ENCODE peak calls at places on chromosome 11, in eight cellular contexts. P is lower leg skin, L is tibial artery, U is fibroblast of pulmonary artery, G is cardiac muscle cell, M is lower lobe of right lung, I is bronchial epithelial cell, Y is AG10803. B is an unnamed sample.

GRCh38 chr11:64131657-64132387 is 34.1 kb downstream of the MACROD1 start:
- DNase-seq in I (no peak), P (no peak), U (no peak), G (peak), Y (no peak), M (peak), L (no peak), B (no peak)

GRCh38 chr11:134589155-134589554 is 177.1 kb upstream of the B3GAT1 start:
- DNase-seq in L (no peak), M (no peak), Y (no peak), I (no peak), P (no peak), G (no peak), U (no peak), B (no peak)

GRCh38 chr11:74951241-74951640 is 2.2 kb downstream of the SPCS2 start:
- DNase-seq in P (no peak), L (no peak), M (no peak), U (no peak), Y (no peak), G (no peak), I (no peak), B (no peak)

GRCh38 chr11:129530154-129530895 is 154.7 kb downstream of the BARX2 start:
- DNase-seq in I (no peak), L (no peak), M (no peak), P (no peak), G (no peak), U (no peak), Y (no peak), B (no peak)

GRCh38 chr11:46222485-46223251 is 54.8 kb upstream of the CREB3L1 start:
- DNase-seq in Y (no peak), U (no peak), I (no peak), P (no peak), L (no peak), M (no peak), G (peak), B (no peak)

GRCh38 chr11:119339581-119340334 is 925 bp downstream of the C1QTNF5 start:
- DNase-seq in I (no peak), G (peak), P (no peak), M (peak), U (peak), Y (peak), L (peak), B (no peak)

GRCh38 chr11:126680109-126680508 is 320.5 kb downstream of the KIRREL3 start:
- DNase-seq in I (no peak), L (peak), Y (peak), M (no peak), G (no peak), P (no peak), U (no peak), B (no peak)

GRCh38 chr11:45860764-45861510 is 13.7 kb downstream of the CRY2 start:
- DNase-seq in L (no peak), M (peak), U (no peak), G (no peak), P (no peak), I (no peak), Y (no peak), B (no peak)

GRCh38 chr11:87173185-87174039 is 135.7 kb downstream of the TMEM135 start:
- DNase-seq in I (peak), M (no peak), G (no peak), P (no peak), U (peak), Y (peak), L (no peak), B (peak)

GRCh38 chr11:45751430-45751829 is 53.5 kb upstream of the SLC35C1 start:
- DNase-seq in M (no peak), Y (no peak), U (no peak), I (no peak), L (no peak), P (no peak), G (no peak), B (no peak)

GRCh38 chr11:128884703-128885338 is 6.3 kb upstream of the KCNJ5 start:
- DNase-seq in L (no peak), I (peak), P (peak), M (no peak), U (peak), Y (peak), G (peak), B (peak)

GRCh38 chr11:119615003-119615878 is 113.8 kb downstream of the NECTIN1 start:
- DNase-seq in G (no peak), L (no peak), I (peak), P (peak), U (peak), Y (peak), M (no peak), B (peak)

GRCh38 chr11:877565-877964 is 33.0 kb downstream of the CHID1 start:
- DNase-seq in Y (no peak), I (no peak), M (no peak), U (no peak), L (no peak), P (no peak), G (no peak), B (no peak)

GRCh38 chr11:33703771-33704170 is 3.1 kb upstream of the C11orf91 start:
- DNase-seq in P (no peak), L (no peak), I (peak), M (peak), U (peak), Y (peak), G (no peak), B (no peak)

GRCh38 chr11:134139873-134140331 is 71.0 kb downstream of the JAM3 start:
- DNase-seq in G (peak), L (no peak), M (no peak), I (peak), Y (peak), U (peak), P (peak), B (peak)

GRCh38 chr11:12413141-12414055 is 36.0 kb downstream of the PARVA start:
- DNase-seq in M (no peak), L (no peak), P (no peak), I (no peak), Y (no peak), G (no peak), U (no peak), B (no peak)

GRCh38 chr11:67696998-67697397 is 22.6 kb upstream of the ALDH3B2 start:
- DNase-seq in I (no peak), G (no peak), U (no peak), L (no peak), M (no peak), Y (no peak), P (no peak), B (no peak)

GRCh38 chr11:105969756-105970155 is 52.3 kb downstream of the MSANTD4 start:
- DNase-seq in P (no peak), L (no peak), G (no peak), M (no peak), U (no peak), Y (no peak), I (no peak), B (no peak)

GRCh38 chr11:5297671-5298070 is 4.1 kb downstream of the OR51B4 start:
- DNase-seq in I (no peak), Y (no peak), U (peak), M (no peak), P (no peak), L (no peak), G (no peak), B (no peak)

GRCh38 chr11:13174090-13174489 is 103.5 kb upstream of the BMAL1 start:
- DNase-seq in G (no peak), I (no peak), L (no peak), P (no peak), M (no peak), U (no peak), Y (peak), B (no peak)

GRCh38 chr11:125141686-125142535 is 22.6 kb upstream of the PKNOX2 start:
- DNase-seq in I (no peak), Y (peak), U (peak), G (peak), P (no peak), L (no peak), M (peak), B (no peak)

GRCh38 chr11:83676061-83676460 is 389.9 kb upstream of the CCDC90B start:
- DNase-seq in I (no peak), U (no peak), L (no peak), M (no peak), P (no peak), G (no peak), Y (no peak), B (no peak)

GRCh38 chr11:85132839-85133238 is 494.3 kb downstream of the DLG2 start:
- DNase-seq in P (no peak), M (no peak), G (peak), L (no peak), Y (no peak), U (no peak), I (no peak), B (no peak)

GRCh38 chr11:70488171-70488570 is 89.8 kb downstream of the CTTN start:
- DNase-seq in Y (no peak), I (no peak), G (no peak), P (no peak), U (no peak), M (peak), L (no peak), B (no peak)

GRCh38 chr11:10807629-10808552 is 835 bp downstream of the EIF4G2 start:
- DNase-seq in G (peak), I (peak), P (peak), L (peak), U (peak), M (peak), Y (peak), B (no peak)

GRCh38 chr11:84901986-84902385 is 725.2 kb downstream of the DLG2 start:
- DNase-seq in I (no peak), U (peak), P (no peak), M (no peak), L (no peak), Y (peak), G (peak), B (no peak)

GRCh38 chr11:74011360-74012071 is 2.6 kb upstream of the UCP3 start:
- DNase-seq in G (no peak), Y (peak), L (no peak), M (no peak), P (no peak), I (no peak), U (peak), B (no peak)

GRCh38 chr11:9815486-9816136 is 151.7 kb downstream of the SWAP70 start:
- DNase-seq in M (no peak), U (peak), I (peak), Y (peak), L (no peak), G (no peak), P (peak), B (no peak)

GRCh38 chr11:64090811-64091516 is 55.2 kb downstream of the FLRT1 start:
- DNase-seq in L (no peak), M (no peak), G (no peak), U (peak), I (no peak), Y (peak), P (no peak), B (no peak)

GRCh38 chr11:44110231-44110679 is 14.8 kb downstream of the EXT2 start:
- DNase-seq in L (no peak), U (peak), G (peak), Y (peak), P (no peak), I (peak), M (no peak), B (no peak)

GRCh38 chr11:64863381-64864060 is 14.9 kb downstream of the EHD1 start:
- DNase-seq in U (no peak), L (peak), Y (peak), I (no peak), P (no peak), G (no peak), M (no peak), B (no peak)

GRCh38 chr11:80103149-80103859 is 662.5 kb upstream of the TENM4 start:
- DNase-seq in P (no peak), G (no peak), Y (peak), I (peak), L (no peak), M (no peak), U (peak), B (peak)

GRCh38 chr11:68042219-68043028 is 3.6 kb downstream of the TCIRG1 start:
- DNase-seq in L (peak), U (no peak), P (no peak), G (no peak), M (no peak), Y (no peak), I (no peak), B (no peak)

GRCh38 chr11:82405392-82405791 is 328.3 kb downstream of the FAM181B start:
- DNase-seq in M (no peak), I (no peak), G (peak), P (no peak), L (no peak), U (no peak), Y (no peak), B (no peak)

GRCh38 chr11:11611381-11611780 is 10.4 kb downstream of the GALNT18 start:
- DNase-seq in P (no peak), Y (no peak), L (peak), M (no peak), U (no peak), I (no peak), G (no peak), B (no peak)

DNA sequence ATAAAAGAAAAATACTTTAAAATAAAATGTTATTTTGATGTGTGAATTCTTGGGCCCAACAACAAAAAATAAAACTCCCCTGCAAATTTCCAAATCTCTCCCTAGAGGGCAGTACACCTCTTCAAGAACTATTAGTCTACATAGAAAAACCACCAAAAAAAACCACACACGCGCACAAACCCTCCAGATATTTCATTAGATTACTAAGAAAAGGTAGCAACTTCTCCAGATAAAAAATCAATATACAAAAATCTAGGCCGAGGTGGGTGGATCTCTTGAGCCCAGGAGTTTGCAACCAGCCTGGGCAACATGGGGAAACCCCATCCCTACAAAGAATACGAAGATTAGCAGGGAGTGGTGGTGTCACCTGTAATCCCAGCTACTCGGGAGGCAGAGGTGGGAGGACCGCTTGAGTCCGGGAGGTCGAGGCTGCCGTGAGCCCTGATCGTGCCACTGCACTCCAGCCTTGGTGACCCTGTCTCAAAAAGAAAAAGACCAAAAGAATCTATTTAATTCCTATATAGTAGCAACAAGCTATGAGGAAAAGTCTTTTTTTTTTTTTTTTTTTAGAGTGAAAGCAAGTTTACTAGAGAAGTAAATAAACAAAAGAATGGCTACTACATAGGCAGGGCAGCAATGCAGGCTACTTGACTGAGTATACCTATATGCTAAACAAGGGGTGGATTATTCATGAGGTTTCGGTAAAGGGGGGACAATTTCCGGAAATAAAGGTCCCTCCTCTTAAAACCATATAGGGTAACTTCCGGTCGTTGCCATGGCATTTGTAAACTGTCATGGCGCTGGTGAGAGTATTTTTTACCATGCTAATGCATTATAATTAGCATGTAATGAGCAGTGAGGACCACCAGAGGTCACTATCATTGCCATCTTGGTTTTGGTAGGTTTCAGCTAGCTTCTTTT is 13.1 kb downstream of the B3GNT6 start:
- DNase-seq in G (peak), L (peak), Y (peak), I (peak), U (peak), P (peak), M (no peak), B (peak)
- H3K4me3 ChIP-seq in G (peak), L (peak), Y (peak), I (peak), U (peak), P (no peak), M (peak), B (peak)

DNA sequence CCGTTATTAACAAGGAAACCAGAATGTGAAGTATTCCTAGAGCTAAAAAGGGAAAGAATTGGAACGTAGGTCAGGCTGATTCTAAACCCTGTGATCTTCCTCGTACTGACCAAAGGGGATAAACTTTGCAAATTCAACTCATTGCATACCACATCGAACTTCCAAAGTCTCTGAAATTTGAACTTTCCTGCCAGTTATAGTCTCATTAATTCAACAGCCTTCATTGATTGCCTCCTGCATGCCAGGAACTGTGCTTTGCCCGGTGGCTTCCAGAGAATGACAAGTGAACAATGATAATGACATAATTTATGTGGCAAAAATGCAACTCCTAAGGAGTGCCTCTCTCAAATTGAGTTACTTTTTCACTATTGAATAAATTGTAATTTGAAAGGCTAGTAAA is 107.7 kb upstream of the LDLRAD3 start:
- DNase-seq in L (no peak), U (no peak), G (no peak), Y (no peak), I (no peak), M (no peak), P (no peak), B (no peak)
- TF ChIP-seq CTCF in L (no peak), U (no peak), G (no peak), Y (no peak), I (no peak), M (no peak), P (no peak), B (no peak)

GRCh38 chr11:26996056-26996455 is 2.1 kb downstream of the FIBIN start:
- DNase-seq in M (no peak), I (no peak), Y (no peak), G (no peak), P (no peak), U (peak), L (no peak), B (no peak)

GRCh38 chr11:26992031-26992541 is 1.8 kb upstream of the FIBIN start:
- DNase-seq in I (peak), L (no peak), U (peak), G (no peak), P (peak), M (no peak), Y (peak), B (no peak)

GRCh38 chr11:26993965-26994446 is at the start of gene FIBIN:
- DNase-seq in M (peak), Y (peak), P (peak), I (peak), G (peak), L (peak), U (peak), B (no peak)

DNA sequence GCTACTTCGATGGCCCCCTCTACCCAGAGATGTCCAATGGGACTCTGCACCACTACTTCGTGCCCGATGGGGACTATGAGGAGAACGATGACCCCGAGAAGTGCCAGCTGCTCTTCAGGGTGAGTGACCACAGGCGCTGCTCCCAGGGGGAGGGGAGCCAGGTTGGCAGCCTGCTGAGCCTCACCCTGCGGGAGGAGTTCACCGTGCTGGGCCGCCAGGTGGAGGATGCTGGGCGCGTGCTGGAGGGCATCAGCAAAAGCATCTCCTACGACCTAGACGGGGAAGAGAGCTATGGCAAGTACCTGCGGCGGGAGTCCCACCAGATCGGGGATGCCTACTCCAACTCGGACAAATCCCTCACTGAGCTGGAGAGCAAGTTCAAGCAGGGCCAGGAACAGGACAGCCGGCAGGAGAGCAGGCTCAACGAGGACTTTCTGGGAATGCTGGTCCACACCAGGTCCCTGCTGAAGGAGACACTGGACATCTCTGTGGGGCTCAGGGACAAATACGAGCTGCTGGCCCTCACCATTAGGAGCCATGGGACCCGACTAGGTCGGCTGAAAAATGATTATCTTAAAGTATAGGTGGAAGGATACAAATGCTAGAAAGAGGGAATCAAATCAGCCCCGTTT is 783 bp downstream of the FIBIN start:
- DNase-seq in I (no peak), U (no peak), L (peak), P (no peak), G (no peak), Y (peak), M (peak), B (no peak)
- H3K4me3 ChIP-seq in I (peak), U (peak), L (peak), P (peak), G (peak), Y (peak), M (peak), B (peak)

DNA sequence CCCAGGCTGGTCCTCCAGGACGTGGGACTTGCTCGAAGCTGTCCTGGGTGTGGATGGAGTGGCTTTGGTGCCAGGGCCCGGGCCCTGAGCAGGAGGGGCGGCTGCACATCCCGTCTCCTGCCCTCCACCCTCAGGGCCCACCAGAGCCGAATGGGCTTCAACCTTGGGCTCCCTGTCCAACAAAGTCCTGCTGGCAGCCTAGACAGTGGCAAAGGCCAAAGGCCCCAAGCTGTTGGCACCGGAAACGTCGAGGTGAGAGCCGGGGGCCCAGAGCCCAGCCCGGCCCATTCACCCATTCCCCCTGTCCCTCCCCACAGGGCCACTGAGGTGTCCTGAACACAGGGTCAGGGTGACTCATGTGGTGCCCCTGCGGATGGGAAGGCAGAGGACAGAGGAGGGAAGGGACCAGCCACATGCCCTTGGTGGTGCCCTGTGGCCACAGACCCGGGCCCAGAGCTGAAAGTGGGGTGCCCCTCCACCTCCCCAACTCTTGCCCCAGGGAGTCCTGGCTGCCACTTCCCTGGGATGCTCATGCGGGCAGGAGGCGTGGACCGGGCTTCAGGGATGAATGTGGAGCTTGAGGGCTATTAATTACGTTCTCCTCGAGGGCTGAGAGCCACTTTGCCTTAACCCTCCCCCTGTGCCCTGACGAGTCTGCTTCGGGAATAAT is 9.1 kb downstream of the TSPAN32 start:
- DNase-seq in M (no peak), I (no peak), P (no peak), L (peak), Y (no peak), U (no peak), G (no peak), B (no peak)
- TF ChIP-seq CTCF in M (no peak), I (no peak), P (no peak), L (no peak), Y (no peak), U (no peak), G (no peak), B (no peak)

B was measured in HFF-Myc.